ENCODE peak calls at places on chromosome 22, in six cellular contexts. S is bronchial epithelial cell, G is PC-9, K is heart right ventricle, E is pancreas, V is endothelial cell of umbilical vein. X is an unnamed sample.
A peak's percentile ranks its signal among the peaks of the same experiment; 100 is the strongest.

GRCh38 chr22:41687901-41688364 is 734 bp downstream of the SNU13 start:
- DNase-seq in S (no peak), G (no peak), K (peak; percentile 21), E (peak; percentile 67), V (peak; percentile 52), X (no peak)

GRCh38 chr22:40107244-40107643 is 70.5 kb upstream of the TNRC6B start:
- DNase-seq in S (no peak), G (no peak), K (no peak), E (no peak), V (no peak), X (no peak)

GRCh38 chr22:17257578-17257977 is 38.3 kb upstream of the ADA2 start:
- DNase-seq in S (no peak), G (no peak), K (no peak), E (no peak), V (no peak), X (no peak)

GRCh38 chr22:26360169-26360885 is 68.7 kb upstream of the ASPHD2 start:
- DNase-seq in S (peak; percentile 68), G (peak; percentile 53), K (peak; percentile 58), E (no peak), V (peak; percentile 87), X (peak; percentile 40)

GRCh38 chr22:17217179-17217578 is 2.1 kb downstream of the ADA2 start:
- DNase-seq in S (no peak), G (no peak), K (no peak), E (no peak), V (no peak), X (no peak)

GRCh38 chr22:39207141-39208012 is 37.4 kb downstream of the PDGFB start:
- DNase-seq in S (peak; percentile 48), G (peak; percentile 52), K (no peak), E (peak; percentile 87), V (no peak), X (no peak)

GRCh38 chr22:37601540-37602442 is 6.8 kb upstream of the GGA1 start:
- DNase-seq in S (peak; percentile 92), G (peak; percentile 99), K (no peak), E (no peak), V (peak; percentile 42), X (no peak)

GRCh38 chr22:37379085-37379484 is 48.2 kb downstream of the ELFN2 start:
- DNase-seq in S (no peak), G (no peak), K (no peak), E (no peak), V (no peak), X (no peak)

GRCh38 chr22:31289335-31289734 is 3.0 kb downstream of the PIK3IP1 start:
- DNase-seq in S (no peak), G (no peak), K (no peak), E (no peak), V (no peak), X (no peak)

GRCh38 chr22:36765943-36766450 is 9.9 kb downstream of the IFT27 start:
- DNase-seq in S (no peak), G (no peak), K (no peak), E (no peak), V (no peak), X (no peak)

GRCh38 chr22:38973289-38974169 is 8.6 kb upstream of the APOBEC3B start:
- DNase-seq in S (peak; percentile 29), G (no peak), K (no peak), E (no peak), V (peak; percentile 46), X (no peak)

GRCh38 chr22:41524809-41525449 is 19.3 kb downstream of the POLR3H start:
- DNase-seq in S (no peak), G (no peak), K (no peak), E (no peak), V (no peak), X (no peak)

GRCh38 chr22:49838771-49839717 is 11.4 kb upstream of the BRD1 start:
- DNase-seq in S (no peak), G (no peak), K (no peak), E (peak; percentile 64), V (no peak), X (peak; percentile 49)

GRCh38 chr22:49972163-49973017 is 11.8 kb downstream of the PIM3 start:
- DNase-seq in S (no peak), G (no peak), K (peak; percentile 9), E (peak; percentile 88), V (no peak), X (peak; percentile 25)

GRCh38 chr22:17777005-17777716 is 2.9 kb upstream of the BID start:
- DNase-seq in S (no peak), G (no peak), K (peak; percentile 42), E (no peak), V (peak; percentile 14), X (peak; percentile 44)

GRCh38 chr22:39750759-39751158 is 142.8 kb downstream of the ENTHD1 start:
- DNase-seq in S (no peak), G (no peak), K (no peak), E (no peak), V (no peak), X (no peak)

GRCh38 chr22:30857103-30857502 is 111.5 kb downstream of the MORC2 start:
- DNase-seq in S (no peak), G (no peak), K (no peak), E (no peak), V (no peak), X (no peak)

GRCh38 chr22:41074466-41074865 is 17.9 kb upstream of the EP300 start:
- DNase-seq in S (no peak), G (no peak), K (no peak), E (peak; percentile 58), V (no peak), X (no peak)

GRCh38 chr22:40491990-40492631 is 121.7 kb downstream of the SGSM3 start:
- DNase-seq in S (no peak), G (no peak), K (peak; percentile 33), E (no peak), V (no peak), X (no peak)

GRCh38 chr22:38900677-38901076 is 28.7 kb upstream of the CBX6 start:
- DNase-seq in S (no peak), G (no peak), K (no peak), E (no peak), V (no peak), X (no peak)

GRCh38 chr22:40679964-40680818 is 907 bp downstream of the MCHR1 start:
- DNase-seq in S (no peak), G (no peak), K (no peak), E (no peak), V (peak; percentile 38), X (no peak)

GRCh38 chr22:41893591-41894375 is 21.1 kb downstream of the SHISA8 start:
- DNase-seq in S (no peak), G (no peak), K (no peak), E (no peak), V (no peak), X (no peak)

GRCh38 chr22:50537765-50538164 is 7.9 kb upstream of the KLHDC7B start:
- DNase-seq in S (no peak), G (no peak), K (no peak), E (no peak), V (no peak), X (no peak)

GRCh38 chr22:39470462-39471335 is 13.9 kb downstream of the MGAT3 start:
- DNase-seq in S (no peak), G (no peak), K (no peak), E (no peak), V (no peak), X (no peak)

GRCh38 chr22:30705710-30706651 is 11.3 kb downstream of the OSBP2 start:
- DNase-seq in S (peak; percentile 12), G (no peak), K (no peak), E (no peak), V (no peak), X (no peak)

GRCh38 chr22:39306456-39307361 is 12.7 kb downstream of the RPL3 start:
- DNase-seq in S (no peak), G (no peak), K (no peak), E (peak; percentile 71), V (peak; percentile 71), X (no peak)

GRCh38 chr22:17407643-17408042 is 38.4 kb downstream of the CECR2 start:
- DNase-seq in S (no peak), G (no peak), K (no peak), E (no peak), V (no peak), X (no peak)

GRCh38 chr22:39283312-39284141 is 35.9 kb downstream of the RPL3 start:
- DNase-seq in S (no peak), G (peak; percentile 99), K (peak; percentile 74), E (peak; percentile 74), V (peak; percentile 91), X (no peak)

GRCh38 chr22:46635756-46636155 is 15.6 kb downstream of the GRAMD4 start:
- DNase-seq in S (no peak), G (no peak), K (no peak), E (peak; percentile 54), V (no peak), X (no peak)
- TF ChIP-seq CTCF in S (no peak), G (no peak), K (no peak), E (no peak), V (no peak), X (no peak)

GRCh38 chr22:23893446-23893956 is 682 bp upstream of the MIF start:
- DNase-seq in S (no peak), G (no peak), K (no peak), E (no peak), V (no peak), X (no peak)
- TF ChIP-seq CTCF in S (no peak), G (no peak), K (no peak), E (no peak), V (no peak), X (no peak)

GRCh38 chr22:19965771-19966709 is 24.4 kb upstream of the TXNRD2 start:
- DNase-seq in S (no peak), G (no peak), K (no peak), E (peak; percentile 67), V (no peak), X (no peak)
- TF ChIP-seq CTCF in S (peak; percentile 36), G (peak; percentile 43), K (no peak), E (no peak), V (peak; percentile 41), X (no peak)

GRCh38 chr22:48575567-48576332 is 1251.9 kb downstream of the BRD1 start:
- DNase-seq in S (no peak), G (no peak), K (no peak), E (peak; percentile 38), V (no peak), X (no peak)

GRCh38 chr22:48576333-48577013 is 1251.2 kb downstream of the BRD1 start:
- DNase-seq in S (no peak), G (no peak), K (no peak), E (peak; percentile 63), V (no peak), X (no peak)

GRCh38 chr22:48578138-48579034 is 1249.3 kb downstream of the BRD1 start:
- DNase-seq in S (no peak), G (no peak), K (no peak), E (peak; percentile 41), V (no peak), X (no peak)

GRCh38 chr22:48577691-48578090 is 1250.0 kb downstream of the BRD1 start:
- DNase-seq in S (no peak), G (no peak), K (no peak), E (peak; percentile 42), V (no peak), X (no peak)

DNA sequence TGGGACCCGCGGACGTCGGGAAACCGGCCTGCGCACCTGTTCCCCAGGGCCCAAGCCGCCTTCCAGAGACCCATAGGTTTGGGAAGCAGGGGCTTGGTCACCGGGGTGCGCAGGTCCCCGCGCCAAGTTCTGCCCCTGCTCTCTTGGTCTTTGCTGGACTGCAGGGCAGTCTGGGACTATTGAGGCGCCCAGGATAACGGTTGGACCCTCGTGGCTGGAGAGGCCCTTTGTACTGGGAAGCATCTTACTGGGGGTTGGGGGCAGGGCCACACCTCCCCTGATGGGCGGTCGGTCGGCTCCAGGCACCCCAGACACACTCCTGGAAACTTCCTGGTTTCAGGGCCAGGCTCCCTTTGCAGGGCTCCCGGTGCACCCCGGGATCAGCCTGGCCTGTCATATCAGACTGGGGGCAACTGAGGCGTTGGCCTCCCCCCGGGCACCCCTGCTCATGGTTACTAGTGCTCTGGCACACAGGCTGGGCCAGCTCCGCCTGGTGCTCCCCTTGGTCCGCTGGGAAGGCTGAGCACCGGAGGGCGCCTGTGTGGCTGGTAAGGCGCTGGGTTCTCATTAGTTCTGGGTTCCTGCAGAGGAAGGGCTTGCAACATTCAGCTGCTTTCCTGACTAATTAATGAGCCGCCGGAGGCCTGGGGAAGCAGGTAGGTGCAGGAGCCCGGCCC is 1250.5 kb downstream of the BRD1 start:
- DNase-seq in S (no peak), G (no peak), K (no peak), E (no peak), V (no peak), X (no peak)
- TF ChIP-seq CTCF in S (no peak), G (no peak), K (no peak), E (no peak), V (no peak), X (no peak)